ENCODE peak calls at places on chromosomes 3 and 15, in four cellular contexts. A is SK-N-DZ; D is amniotic epithelial cell; C is activated CD4-positive, CD25-positive, alpha-beta regulatory T cell. J is an unnamed sample.

GRCh38 chr15:84684092-84684491 is 26.1 kb upstream of the NMB start:
- DNase-seq in A (no peak), D (peak; percentile 90), C (no peak), J (peak; percentile 40)

GRCh38 chr15:48596415-48596814 is 49.1 kb downstream of the FBN1 start:
- DNase-seq in A (no peak), D (peak; percentile 83), C (no peak), J (no peak)

GRCh38 chr3:140505256-140505655 is 172.6 kb upstream of the TRIM42 start:
- DNase-seq in A (no peak), D (no peak), C (no peak), J (no peak)

GRCh38 chr3:183826854-183827253 is 1.5 kb upstream of the MAP6D1 start:
- DNase-seq in A (no peak), D (no peak), C (no peak), J (no peak)

GRCh38 chr3:46143951-46144473 is 64.1 kb downstream of the CCR1 start:
- DNase-seq in A (no peak), D (no peak), C (no peak), J (no peak)

GRCh38 chr3:123445702-123446101 is 3.2 kb downstream of the ADCY5 start:
- DNase-seq in A (no peak), D (no peak), C (no peak), J (no peak)

GRCh38 chr3:46576899-46577298 is 10.8 kb upstream of the LRRC2 start:
- DNase-seq in A (no peak), D (no peak), C (no peak), J (no peak)

GRCh38 chr3:114892117-114892870 is 254.8 kb downstream of the ZBTB20 start:
- DNase-seq in A (peak; percentile 84), D (no peak), C (no peak), J (peak; percentile 16)

GRCh38 chr3:46997453-46998091 is 18.1 kb downstream of the NBEAL2 start:
- DNase-seq in A (no peak), D (no peak), C (no peak), J (no peak)

GRCh38 chr3:37855363-37855970 is 6.2 kb upstream of the CTDSPL start:
- DNase-seq in A (peak; percentile 72), D (peak; percentile 51), C (peak; percentile 63), J (peak; percentile 77)

GRCh38 chr3:154324919-154325318 is 632 bp upstream of the DHX36 start:
- DNase-seq in A (peak; percentile 13), D (peak; percentile 48), C (no peak), J (no peak)